ENCODE peak calls at places on chromosomes 16 and 17, in six cellular contexts. H is foreskin keratinocyte, G is AG10803, O is fibroblast of the aortic adventitia, K is fibroblast of lung, J is astrocyte. L is an unnamed sample.

GRCh38 chr16:55256412-55257016 is 67.5 kb upstream of the IRX6 start:
- DNase-seq in G (no peak), H (no peak), J (no peak), K (no peak), O (peak; percentile 18), L (no peak)

GRCh38 chr16:54505479-54506247 is 219.1 kb upstream of the IRX3 start:
- DNase-seq in H (no peak), K (no peak), J (no peak), O (peak; percentile 37), G (no peak), L (no peak)

GRCh38 chr17:64250211-64250835 is 12.7 kb downstream of the TEX2 start:
- DNase-seq in G (no peak), O (no peak), K (no peak), J (no peak), H (peak; percentile 60), L (no peak)

GRCh38 chr17:4156750-4157381 is 13.9 kb downstream of the CYB5D2 start:
- DNase-seq in G (no peak), O (no peak), J (no peak), K (no peak), H (no peak), L (no peak)

GRCh38 chr16:1089439-1089821 is 6.6 kb downstream of the C1QTNF8 start:
- DNase-seq in H (no peak), O (no peak), J (no peak), K (no peak), G (no peak), L (no peak)

GRCh38 chr16:67464565-67464964 is 16.4 kb downstream of the ATP6V0D1 start:
- DNase-seq in H (no peak), J (no peak), G (no peak), O (no peak), K (no peak), L (no peak)

GRCh38 chr16:73888840-73889577 is 407.6 kb upstream of the PSMD7 start:
- DNase-seq in J (no peak), H (no peak), K (no peak), O (no peak), G (no peak), L (no peak)

GRCh38 chr16:1857433-1858097 is 14.4 kb downstream of the MEIOB start:
- DNase-seq in J (no peak), O (no peak), H (no peak), G (no peak), K (no peak), L (no peak)

GRCh38 chr17:6346986-6347385 is 87.9 kb downstream of the AIPL1 start:
- DNase-seq in H (no peak), O (no peak), J (no peak), K (no peak), G (no peak), L (no peak)

GRCh38 chr17:78674595-78675315 is 97.6 kb upstream of the DNAH17 start:
- DNase-seq in H (no peak), G (no peak), J (no peak), O (no peak), K (no peak), L (no peak)

GRCh38 chr16:28192811-28193529 is 18.8 kb downstream of the XPO6 start:
- DNase-seq in O (no peak), K (no peak), H (no peak), G (no peak), J (no peak), L (no peak)

GRCh38 chr17:51610155-51610554 is 349.8 kb downstream of the UTP18 start:
- DNase-seq in G (no peak), O (no peak), H (no peak), J (no peak), K (no peak), L (no peak)

DNA sequence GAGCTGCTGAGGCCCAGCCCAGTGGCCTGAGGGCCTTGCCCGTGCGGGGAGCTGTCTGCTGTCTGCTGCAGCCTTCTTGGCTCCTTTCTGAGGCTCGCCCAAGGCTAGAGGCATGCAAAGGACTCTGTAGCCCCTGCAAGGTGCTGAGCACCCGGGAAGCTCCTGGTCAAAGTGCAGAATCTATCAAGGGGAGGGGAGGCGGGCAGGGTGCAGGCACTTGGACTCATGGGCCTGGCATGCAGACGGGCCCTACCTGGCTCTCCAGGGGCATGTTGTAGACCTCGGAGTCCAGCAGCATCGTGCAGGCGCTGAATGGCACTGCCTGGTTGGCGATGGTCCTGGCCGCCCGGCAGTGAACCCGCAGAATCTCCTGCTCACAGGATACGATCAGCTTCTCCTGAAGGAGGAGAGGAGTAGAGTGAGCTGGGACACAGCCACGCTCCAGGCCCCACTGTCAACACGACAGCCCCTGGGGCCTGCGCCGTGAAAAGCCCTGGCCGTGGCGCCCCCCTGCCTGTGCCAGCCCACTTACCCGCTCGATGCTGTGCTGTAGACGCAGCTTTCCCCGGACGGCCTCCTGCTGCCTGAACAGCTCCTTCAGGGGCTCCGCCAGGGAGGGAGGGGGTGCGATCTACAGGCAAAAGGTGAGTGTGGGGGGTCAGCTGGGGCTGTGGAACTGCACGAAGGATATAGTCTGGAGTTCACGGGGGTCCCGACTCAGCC is 57.2 kb downstream of the ZNF778 start:
- DNase-seq in O (no peak), H (no peak), J (no peak), K (no peak), G (no peak), L (no peak)
- TF ChIP-seq CTCF in O (no peak), H (no peak), J (no peak), K (no peak), G (no peak), L (no peak)

GRCh38 chr17:76083536-76083935 is 4.6 kb downstream of the ZACN start:
- DNase-seq in J (no peak), G (no peak), H (no peak), K (no peak), O (no peak), L (no peak)

GRCh38 chr17:76087531-76087930 is 8.5 kb downstream of the ZACN start:
- DNase-seq in K (no peak), H (no peak), O (no peak), G (no peak), J (no peak), L (no peak)

GRCh38 chr17:76085731-76086366 is 6.9 kb downstream of the ZACN start:
- DNase-seq in H (no peak), J (no peak), K (no peak), O (no peak), G (no peak), L (no peak)

GRCh38 chr17:76086384-76086783 is 7.4 kb downstream of the ZACN start:
- DNase-seq in K (no peak), H (no peak), G (no peak), J (no peak), O (no peak), L (no peak)

DNA sequence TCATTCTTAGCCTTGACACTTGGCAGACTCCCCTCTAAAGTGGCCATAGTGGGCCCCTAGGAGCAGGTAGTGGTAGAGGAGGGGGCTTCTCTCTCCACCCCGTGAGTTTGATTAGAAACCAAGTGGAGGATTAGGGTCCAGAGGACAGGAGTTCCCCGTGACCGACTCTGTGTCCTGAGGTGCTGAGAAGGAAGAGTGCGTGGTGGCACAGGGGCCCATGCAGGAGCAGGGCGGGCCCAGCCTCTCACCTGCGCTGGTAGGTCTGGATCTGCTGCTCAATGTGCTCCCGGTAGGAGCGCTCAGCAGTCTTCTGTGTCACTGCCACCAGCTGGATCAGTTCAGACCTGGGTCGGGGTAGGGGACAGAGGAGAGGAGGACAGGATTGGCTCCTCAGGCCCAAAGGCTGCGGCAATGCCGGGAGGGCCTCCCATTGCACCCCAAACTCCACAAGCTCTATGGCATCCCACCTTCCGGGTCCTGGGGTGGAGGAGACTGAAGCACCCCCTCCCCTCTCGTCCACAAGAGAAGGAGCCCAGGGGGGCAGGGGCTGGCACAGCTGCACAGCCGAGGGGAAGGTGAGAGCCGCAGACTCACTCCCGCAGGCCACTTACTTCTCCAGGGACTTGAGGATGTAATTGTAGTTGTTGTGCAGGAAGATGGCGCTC is 6.2 kb downstream of the ZACN start:
- DNase-seq in G (no peak), K (no peak), J (no peak), O (no peak), H (no peak), L (no peak)
- TF ChIP-seq CTCF in G (no peak), K (no peak), J (no peak), O (no peak), H (no peak), L (no peak)

GRCh38 chr16:88536510-88536909 is 33.7 kb upstream of the ZC3H18 start:
- DNase-seq in O (no peak), J (no peak), H (no peak), K (no peak), G (no peak), L (no peak)

GRCh38 chr16:88535857-88536222 is 34.4 kb upstream of the ZC3H18 start:
- DNase-seq in K (no peak), J (no peak), H (no peak), O (no peak), G (no peak), L (no peak)

GRCh38 chr16:88537864-88538263 is 32.3 kb upstream of the ZC3H18 start:
- DNase-seq in J (no peak), O (no peak), K (no peak), H (no peak), G (no peak), L (no peak)

GRCh38 chr16:88538366-88539060 is 31.7 kb upstream of the ZC3H18 start:
- DNase-seq in K (no peak), H (no peak), G (no peak), J (no peak), O (no peak), L (no peak)

GRCh38 chr16:88536971-88537751 is 33.0 kb upstream of the ZC3H18 start:
- DNase-seq in O (no peak), H (no peak), J (no peak), G (no peak), K (no peak), L (no peak)
- TF ChIP-seq CTCF in O (no peak), H (peak; percentile 45), J (no peak), G (no peak), K (no peak), L (no peak)

DNA sequence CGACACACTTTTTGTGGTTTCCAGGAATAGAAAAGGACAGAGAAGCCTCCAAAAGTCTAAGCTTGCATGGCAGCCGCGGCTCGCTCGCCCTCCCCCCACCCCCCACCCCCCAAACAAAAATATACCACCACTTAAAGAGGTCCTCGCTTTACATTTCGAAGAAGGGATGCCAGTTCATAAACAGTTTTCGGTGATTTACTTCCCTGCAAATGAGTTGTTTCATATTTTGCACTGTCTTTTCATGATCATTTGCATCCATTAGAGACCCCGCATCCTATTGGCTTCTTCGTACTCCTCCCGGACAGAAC is 234 bp downstream of the HOXB8 start:
- DNase-seq in J (no peak), H (no peak), G (peak; percentile 32), K (no peak), O (no peak), L (no peak)
- TF ChIP-seq CTCF in J (no peak), H (no peak), G (no peak), K (no peak), O (no peak), L (no peak)

DNA sequence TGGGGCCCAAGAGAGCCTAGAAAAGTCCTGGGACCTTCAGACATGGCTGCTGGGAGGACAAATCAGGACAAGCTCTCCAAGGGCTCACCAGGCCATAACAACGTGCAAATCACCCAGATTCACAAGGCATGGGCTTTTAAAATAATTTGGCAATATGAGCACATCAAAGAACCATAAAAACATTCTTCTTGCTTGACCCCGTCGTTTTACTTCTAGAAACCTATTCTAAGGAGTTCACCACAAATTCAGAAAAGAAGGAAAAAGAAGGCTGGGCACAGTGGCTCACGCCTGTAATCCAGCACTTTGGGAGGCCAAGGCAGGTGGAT is 12.1 kb upstream of the MT3 start:
- DNase-seq in O (no peak), G (no peak), J (no peak), H (no peak), K (no peak), L (no peak)
- TF ChIP-seq CTCF in O (no peak), G (no peak), J (no peak), H (no peak), K (no peak), L (no peak)

GRCh38 chr17:19867094-19867653 is 562 bp downstream of the ULK2 start:
- DNase-seq in G (peak; percentile 61), H (peak; percentile 58), J (peak; percentile 48), K (peak; percentile 62), O (peak; percentile 56), L (peak; percentile 73)
- TF ChIP-seq CTCF in G (peak; percentile 42), H (peak; percentile 46), J (no peak), K (peak; percentile 38), O (peak; percentile 44), L (no peak)